ENCODE peak calls at places on chromosomes 16 and 17, in six cellular contexts. One of them, this sample, is unnamed.

GRCh38 chr16:87065781-87066694 is 251.2 kb downstream of the C16orf95 start:
- DNase-seq in mesendoderm: no peak
- DNase-seq in upper lobe of right lung: no peak
- DNase-seq in A549: no peak
- DNase-seq in heart left ventricle: no peak
- DNase-seq in gastrocnemius medialis: no peak
- DNase-seq in this sample: no peak

GRCh38 chr16:83530293-83530692 is 277.5 kb upstream of the HSBP1 start:
- DNase-seq in gastrocnemius medialis: no peak
- DNase-seq in mesendoderm: no peak
- DNase-seq in A549: no peak
- DNase-seq in heart left ventricle: no peak
- DNase-seq in upper lobe of right lung: no peak
- DNase-seq in this sample: no peak

GRCh38 chr17:42618442-42619150 is 9.1 kb downstream of the TUBG1 start:
- DNase-seq in upper lobe of right lung: no peak
- DNase-seq in heart left ventricle: peak; percentile 82
- DNase-seq in gastrocnemius medialis: peak; percentile 97
- DNase-seq in A549: peak; percentile 65
- DNase-seq in mesendoderm: peak; percentile 87
- DNase-seq in this sample: peak; percentile 86

GRCh38 chr17:73546770-73547345 is 97.4 kb downstream of the SDK2 start:
- DNase-seq in upper lobe of right lung: peak; percentile 85
- DNase-seq in A549: peak; percentile 40
- DNase-seq in gastrocnemius medialis: peak; percentile 16
- DNase-seq in heart left ventricle: peak; percentile 39
- DNase-seq in mesendoderm: peak; percentile 75
- DNase-seq in this sample: peak; percentile 93

GRCh38 chr17:65930140-65930715 is 261.7 kb downstream of the CEP112 start:
- DNase-seq in gastrocnemius medialis: no peak
- DNase-seq in upper lobe of right lung: no peak
- DNase-seq in mesendoderm: no peak
- DNase-seq in A549: no peak
- DNase-seq in heart left ventricle: no peak
- DNase-seq in this sample: no peak

GRCh38 chr16:15605869-15606520 is 37.0 kb downstream of the MARF1 start:
- DNase-seq in gastrocnemius medialis: no peak
- DNase-seq in heart left ventricle: no peak
- DNase-seq in A549: no peak
- DNase-seq in upper lobe of right lung: no peak
- DNase-seq in mesendoderm: no peak
- DNase-seq in this sample: no peak

GRCh38 chr16:23408242-23409201 is 44.5 kb downstream of the COG7 start:
- DNase-seq in mesendoderm: peak; percentile 61
- DNase-seq in upper lobe of right lung: no peak
- DNase-seq in gastrocnemius medialis: no peak
- DNase-seq in heart left ventricle: peak; percentile 68
- DNase-seq in A549: peak; percentile 34
- DNase-seq in this sample: peak; percentile 69

GRCh38 chr17:30413109-30413508 is 34.4 kb downstream of the CPD start:
- DNase-seq in heart left ventricle: no peak
- DNase-seq in mesendoderm: no peak
- DNase-seq in A549: no peak
- DNase-seq in upper lobe of right lung: no peak
- DNase-seq in gastrocnemius medialis: no peak
- DNase-seq in this sample: no peak

GRCh38 chr17:46898860-46899259 is 24.1 kb upstream of the GOSR2 start:
- DNase-seq in heart left ventricle: no peak
- DNase-seq in mesendoderm: no peak
- DNase-seq in A549: no peak
- DNase-seq in upper lobe of right lung: no peak
- DNase-seq in gastrocnemius medialis: no peak
- DNase-seq in this sample: no peak

GRCh38 chr16:48432136-48432535 is 46.9 kb upstream of the SIAH1 start:
- DNase-seq in mesendoderm: no peak
- DNase-seq in heart left ventricle: no peak
- DNase-seq in gastrocnemius medialis: no peak
- DNase-seq in A549: no peak
- DNase-seq in upper lobe of right lung: no peak
- DNase-seq in this sample: peak; percentile 24

GRCh38 chr17:63785556-63785955 is 11.6 kb downstream of the DDX42 start:
- DNase-seq in heart left ventricle: no peak
- DNase-seq in gastrocnemius medialis: no peak
- DNase-seq in mesendoderm: no peak
- DNase-seq in A549: no peak
- DNase-seq in upper lobe of right lung: no peak
- DNase-seq in this sample: no peak

GRCh38 chr16:79286646-79287423 is 313.7 kb downstream of the MAF start:
- DNase-seq in mesendoderm: no peak
- DNase-seq in gastrocnemius medialis: peak; percentile 42
- DNase-seq in upper lobe of right lung: peak; percentile 72
- DNase-seq in A549: no peak
- DNase-seq in heart left ventricle: peak; percentile 57
- DNase-seq in this sample: no peak

GRCh38 chr16:69542974-69543373 is 22.8 kb upstream of the NFAT5 start:
- DNase-seq in gastrocnemius medialis: no peak
- DNase-seq in upper lobe of right lung: no peak
- DNase-seq in mesendoderm: no peak
- DNase-seq in A549: no peak
- DNase-seq in heart left ventricle: no peak
- DNase-seq in this sample: no peak

GRCh38 chr16:23840310-23840709 is 4.5 kb downstream of the PRKCB start:
- DNase-seq in heart left ventricle: no peak
- DNase-seq in A549: no peak
- DNase-seq in gastrocnemius medialis: no peak
- DNase-seq in mesendoderm: no peak
- DNase-seq in upper lobe of right lung: no peak
- DNase-seq in this sample: no peak

GRCh38 chr17:43126911-43127290 is 1.7 kb upstream of the BRCA1 start:
- DNase-seq in A549: no peak
- DNase-seq in upper lobe of right lung: peak; percentile 67
- DNase-seq in heart left ventricle: no peak
- DNase-seq in mesendoderm: no peak
- DNase-seq in gastrocnemius medialis: no peak
- DNase-seq in this sample: no peak

GRCh38 chr17:74785096-74785980 is 9.2 kb upstream of the NAT9 start:
- DNase-seq in mesendoderm: no peak
- DNase-seq in A549: no peak
- DNase-seq in gastrocnemius medialis: no peak
- DNase-seq in heart left ventricle: no peak
- DNase-seq in upper lobe of right lung: no peak
- DNase-seq in this sample: no peak

GRCh38 chr17:62149961-62150360 is 84.9 kb upstream of the MED13 start:
- DNase-seq in mesendoderm: no peak
- DNase-seq in heart left ventricle: no peak
- DNase-seq in A549: no peak
- DNase-seq in gastrocnemius medialis: no peak
- DNase-seq in upper lobe of right lung: no peak
- DNase-seq in this sample: no peak

GRCh38 chr17:13939222-13939621 is 130.1 kb upstream of the COX10 start:
- DNase-seq in mesendoderm: no peak
- DNase-seq in A549: no peak
- DNase-seq in upper lobe of right lung: no peak
- DNase-seq in heart left ventricle: no peak
- DNase-seq in gastrocnemius medialis: no peak
- DNase-seq in this sample: no peak

GRCh38 chr17:49390548-49391324 is 23.9 kb downstream of the PHB1 start:
- DNase-seq in gastrocnemius medialis: no peak
- DNase-seq in mesendoderm: no peak
- DNase-seq in upper lobe of right lung: peak; percentile 70
- DNase-seq in A549: no peak
- DNase-seq in heart left ventricle: peak; percentile 34
- DNase-seq in this sample: no peak

GRCh38 chr17:29010129-29010528 is 4.3 kb upstream of the SEZ6 start:
- DNase-seq in A549: no peak
- DNase-seq in upper lobe of right lung: no peak
- DNase-seq in mesendoderm: no peak
- DNase-seq in heart left ventricle: no peak
- DNase-seq in gastrocnemius medialis: no peak
- DNase-seq in this sample: peak; percentile 54

GRCh38 chr16:64182985-64183384 is 938.9 kb downstream of the CDH11 start:
- DNase-seq in heart left ventricle: no peak
- DNase-seq in upper lobe of right lung: no peak
- DNase-seq in gastrocnemius medialis: no peak
- DNase-seq in A549: no peak
- DNase-seq in mesendoderm: no peak
- DNase-seq in this sample: no peak

GRCh38 chr17:21160401-21160800 is 33.6 kb downstream of the DHRS7B start:
- DNase-seq in upper lobe of right lung: no peak
- DNase-seq in A549: no peak
- DNase-seq in mesendoderm: no peak
- DNase-seq in heart left ventricle: no peak
- DNase-seq in gastrocnemius medialis: no peak
- DNase-seq in this sample: no peak
- H3K4me3 ChIP-seq in upper lobe of right lung: no peak overlapping the region
- H3K4me3 ChIP-seq in A549: no peak overlapping the region
- H3K4me3 ChIP-seq in mesendoderm: no peak overlapping the region
- H3K4me3 ChIP-seq in heart left ventricle: no peak overlapping the region
- H3K4me3 ChIP-seq in gastrocnemius medialis: no peak overlapping the region
- H3K4me3 ChIP-seq in this sample: no peak overlapping the region

GRCh38 chr16:56961851-56962281 is at the start of gene CETP:
- DNase-seq in gastrocnemius medialis: no peak
- DNase-seq in heart left ventricle: peak; percentile 45
- DNase-seq in A549: no peak
- DNase-seq in upper lobe of right lung: no peak
- DNase-seq in mesendoderm: no peak
- DNase-seq in this sample: peak; percentile 35
- H3K4me3 ChIP-seq in gastrocnemius medialis: no peak within 1 kb of the TSS
- H3K4me3 ChIP-seq in heart left ventricle: no peak within 1 kb of the TSS
- H3K4me3 ChIP-seq in A549: no peak within 1 kb of the TSS
- H3K4me3 ChIP-seq in upper lobe of right lung: no peak within 1 kb of the TSS
- H3K4me3 ChIP-seq in mesendoderm: no peak within 1 kb of the TSS
- H3K4me3 ChIP-seq in this sample: no peak within 1 kb of the TSS

GRCh38 chr16:2460916-2461315 is 1.0 kb downstream of the TEDC2 start:
- DNase-seq in A549: no peak
- DNase-seq in upper lobe of right lung: no peak
- DNase-seq in heart left ventricle: no peak
- DNase-seq in gastrocnemius medialis: no peak
- DNase-seq in mesendoderm: no peak
- DNase-seq in this sample: no peak
- H3K4me3 ChIP-seq in A549: peak overlapping the region; percentile 52
- H3K4me3 ChIP-seq in upper lobe of right lung: no peak overlapping the region
- H3K4me3 ChIP-seq in heart left ventricle: no peak overlapping the region
- H3K4me3 ChIP-seq in gastrocnemius medialis: no peak overlapping the region
- H3K4me3 ChIP-seq in mesendoderm: no peak overlapping the region
- H3K4me3 ChIP-seq in this sample: peak overlapping the region; percentile 73

DNA sequence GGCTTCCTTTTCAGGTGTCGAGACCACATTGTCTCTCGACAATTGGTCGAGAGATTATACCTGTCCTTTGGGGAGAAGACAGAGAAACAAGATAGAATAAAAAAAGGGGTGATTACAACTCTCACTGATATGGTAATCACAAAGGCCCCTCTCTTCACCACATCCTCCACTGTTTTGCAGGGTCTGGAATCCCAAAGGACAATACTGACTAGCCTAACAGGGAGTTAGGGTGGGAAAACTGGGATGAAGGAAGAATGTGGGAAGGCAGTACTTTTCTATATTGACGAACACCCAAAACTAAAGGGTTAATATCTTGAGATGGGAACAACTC is 6.1 kb downstream of the ABCA5 start:
- DNase-seq in gastrocnemius medialis: no peak
- DNase-seq in heart left ventricle: no peak
- DNase-seq in A549: no peak
- DNase-seq in upper lobe of right lung: no peak
- DNase-seq in mesendoderm: no peak
- DNase-seq in this sample: no peak
- H3K4me3 ChIP-seq in gastrocnemius medialis: no peak overlapping the region
- H3K4me3 ChIP-seq in heart left ventricle: no peak overlapping the region
- H3K4me3 ChIP-seq in A549: no peak overlapping the region
- H3K4me3 ChIP-seq in upper lobe of right lung: no peak overlapping the region
- H3K4me3 ChIP-seq in mesendoderm: no peak overlapping the region
- H3K4me3 ChIP-seq in this sample: no peak overlapping the region

GRCh38 chr17:40910441-40910841 is 25.4 kb upstream of the KRT20 start:
- DNase-seq in gastrocnemius medialis: no peak
- DNase-seq in heart left ventricle: no peak
- DNase-seq in A549: no peak
- DNase-seq in upper lobe of right lung: no peak
- DNase-seq in mesendoderm: no peak
- DNase-seq in this sample: no peak
- H3K4me3 ChIP-seq in gastrocnemius medialis: no peak overlapping the region
- H3K4me3 ChIP-seq in heart left ventricle: no peak overlapping the region
- H3K4me3 ChIP-seq in A549: no peak overlapping the region
- H3K4me3 ChIP-seq in upper lobe of right lung: no peak overlapping the region
- H3K4me3 ChIP-seq in mesendoderm: no peak overlapping the region
- H3K4me3 ChIP-seq in this sample: no peak overlapping the region

DNA sequence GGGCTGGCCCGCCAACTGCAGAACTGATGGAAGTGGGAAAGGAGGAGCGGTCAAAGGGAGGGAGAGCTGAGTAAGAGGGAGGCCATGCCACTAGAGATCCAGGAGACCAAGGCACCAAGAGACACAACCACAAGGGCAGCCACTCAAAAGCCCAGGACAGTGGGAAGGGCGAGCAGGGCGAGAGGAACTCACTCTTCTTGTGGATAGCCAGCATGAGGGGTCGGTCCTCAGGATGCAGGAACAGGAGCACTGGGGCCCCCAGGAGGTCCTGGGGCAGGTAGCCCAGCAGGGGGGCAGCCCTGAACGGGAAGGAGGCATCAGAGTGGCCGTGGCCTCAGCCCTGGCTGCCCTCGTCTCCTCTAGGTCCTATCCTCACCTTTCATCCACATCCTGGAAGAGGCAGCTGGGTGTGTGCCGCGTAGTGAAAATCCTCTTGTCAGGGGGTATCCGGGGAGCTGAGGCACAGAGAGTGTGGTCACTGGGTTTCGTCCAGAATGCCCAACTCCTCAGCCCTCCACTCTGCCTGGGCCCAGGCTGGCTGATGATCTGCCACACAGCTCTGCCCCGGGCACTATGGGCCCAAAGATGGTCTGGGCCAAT is 4.3 kb downstream of the PER1 start:
- DNase-seq in mesendoderm: no peak
- DNase-seq in heart left ventricle: no peak
- DNase-seq in upper lobe of right lung: no peak
- DNase-seq in gastrocnemius medialis: no peak
- DNase-seq in A549: no peak
- DNase-seq in this sample: peak; percentile 45
- H3K4me3 ChIP-seq in mesendoderm: no peak overlapping the region
- H3K4me3 ChIP-seq in heart left ventricle: no peak overlapping the region
- H3K4me3 ChIP-seq in upper lobe of right lung: no peak overlapping the region
- H3K4me3 ChIP-seq in gastrocnemius medialis: no peak overlapping the region
- H3K4me3 ChIP-seq in A549: no peak overlapping the region
- H3K4me3 ChIP-seq in this sample: no peak overlapping the region

DNA sequence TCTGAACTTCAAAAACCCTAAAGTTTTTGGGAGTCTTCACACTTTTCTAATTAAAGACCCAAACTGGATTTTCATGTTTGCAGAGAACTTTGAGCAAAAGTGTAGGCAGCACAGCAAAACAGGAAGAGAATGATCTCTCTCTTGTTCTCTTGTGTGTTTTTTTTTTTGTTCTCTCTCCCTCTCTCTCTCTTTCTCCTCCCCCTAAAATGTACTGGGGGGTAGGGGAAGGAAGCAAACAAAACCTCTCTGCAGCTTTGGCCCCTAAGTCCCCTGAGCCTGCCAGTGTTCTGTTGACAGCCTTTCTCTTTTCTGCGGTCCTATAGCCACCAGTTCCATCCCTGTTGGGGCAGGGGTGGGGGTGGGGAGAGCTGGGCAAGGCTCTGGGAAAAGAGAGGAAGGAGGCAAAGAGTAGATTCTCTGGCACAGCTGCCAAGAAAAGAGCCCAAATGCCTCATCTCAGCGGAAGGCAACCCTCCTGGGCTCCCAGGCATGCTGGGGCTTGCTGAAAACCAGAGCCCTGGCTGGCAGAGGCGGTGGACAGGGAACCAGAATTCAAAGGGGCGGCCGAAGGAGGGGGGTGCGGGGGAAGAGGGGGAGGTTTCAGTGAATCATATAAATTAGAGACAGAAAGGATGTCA is 295.4 kb downstream of the SOX9 start:
- DNase-seq in heart left ventricle: no peak
- DNase-seq in mesendoderm: no peak
- DNase-seq in A549: no peak
- DNase-seq in upper lobe of right lung: no peak
- DNase-seq in gastrocnemius medialis: no peak
- DNase-seq in this sample: peak; percentile 67
- H3K4me3 ChIP-seq in heart left ventricle: no peak overlapping the region
- H3K4me3 ChIP-seq in mesendoderm: no peak overlapping the region
- H3K4me3 ChIP-seq in A549: no peak overlapping the region
- H3K4me3 ChIP-seq in upper lobe of right lung: no peak overlapping the region
- H3K4me3 ChIP-seq in gastrocnemius medialis: no peak overlapping the region
- H3K4me3 ChIP-seq in this sample: no peak overlapping the region